ENCODE peak calls at places on chromosomes 5 and 9, in four cellular contexts. A is activated CD8-positive, alpha-beta memory T cell treated with anti-CD3 and anti-CD28 coated beads, Interleukin-2, amount 50 U/mL, for 4 hours; D is effector memory CD8-positive, alpha-beta T cell; P is stimulated activated CD8-positive, alpha-beta memory T cell treated with anti-CD3 and anti-CD28 coated beads, Interleukin-4, amount 100 ng/mL, for 1 hour. B is an unnamed sample.
A peak's percentile ranks its signal among the peaks of the same experiment; 100 is the strongest.

GRCh38 chr9:134134949-134135342 is 936 bp upstream of the WDR5 start:
- DNase-seq in A (no peak), D (no peak), P (no peak), B (no peak)

GRCh38 chr5:76283670-76284069 is 119.4 kb upstream of the IQGAP2 start:
- DNase-seq in A (no peak), D (no peak), P (no peak), B (no peak)

GRCh38 chr9:117334101-117334500 is 80.8 kb downstream of the ASTN2 start:
- DNase-seq in A (no peak), D (no peak), P (no peak), B (no peak)

GRCh38 chr5:74166064-74166463 is 474.5 kb downstream of the ENC1 start:
- DNase-seq in A (no peak), D (no peak), P (no peak), B (no peak)

GRCh38 chr5:78799254-78800017 is 150.9 kb upstream of the LHFPL2 start:
- DNase-seq in A (no peak), D (no peak), P (no peak), B (no peak)

GRCh38 chr5:114447084-114447773 is 85.4 kb downstream of the KCNN2 start:
- DNase-seq in A (no peak), D (no peak), P (no peak), B (no peak)

GRCh38 chr5:134549714-134550113 is 24.2 kb downstream of the JADE2 start:
- DNase-seq in A (no peak), D (no peak), P (no peak), B (no peak)

GRCh38 chr5:122581629-122582028 is 193.3 kb upstream of the SNX2 start:
- DNase-seq in A (no peak), D (no peak), P (no peak), B (no peak)

GRCh38 chr9:92668746-92669526 is 995 bp downstream of the IPPK start:
- DNase-seq in A (peak; percentile 57), D (no peak), P (no peak), B (no peak)

GRCh38 chr5:17184596-17184995 is 32.8 kb upstream of the BASP1 start:
- DNase-seq in A (no peak), D (no peak), P (no peak), B (no peak)

GRCh38 chr9:131432597-131433301 is 38.9 kb downstream of the PRRC2B start:
- DNase-seq in A (no peak), D (no peak), P (no peak), B (no peak)

GRCh38 chr5:78993165-78993564 is 8.1 kb upstream of the ARSB start:
- DNase-seq in A (no peak), D (no peak), P (no peak), B (no peak)

GRCh38 chr5:158992104-158992740 is 107.5 kb downstream of the EBF1 start:
- DNase-seq in A (no peak), D (no peak), P (no peak), B (no peak)

GRCh38 chr9:103169798-103170197 is 174.7 kb downstream of the CYLC2 start:
- DNase-seq in A (no peak), D (no peak), P (no peak), B (no peak)

GRCh38 chr9:83056180-83056579 is 6.8 kb downstream of the RASEF start:
- DNase-seq in A (no peak), D (no peak), P (no peak), B (no peak)

GRCh38 chr5:140213370-140213983 is 38.5 kb downstream of the CYSTM1 start:
- DNase-seq in A (no peak), D (no peak), P (no peak), B (no peak)

GRCh38 chr5:9381464-9381863 is 164.4 kb downstream of the SEMA5A start:
- DNase-seq in A (no peak), D (no peak), P (no peak), B (no peak)

GRCh38 chr5:146993876-146994530 is 115.4 kb upstream of the PPP2R2B start:
- DNase-seq in A (no peak), D (no peak), P (no peak), B (no peak)

GRCh38 chr9:137666950-137667670 is 48.3 kb downstream of the EHMT1 start:
- DNase-seq in A (no peak), D (no peak), P (no peak), B (no peak)

GRCh38 chr9:12818431-12819000 is 43.7 kb downstream of the LURAP1L start:
- DNase-seq in A (no peak), D (no peak), P (no peak), B (no peak)

GRCh38 chr9:99154356-99154755 is 49.4 kb downstream of the TGFBR1 start:
- DNase-seq in A (no peak), D (no peak), P (no peak), B (no peak)

GRCh38 chr5:172887735-172888134 is 53.7 kb downstream of the ERGIC1 start:
- DNase-seq in A (no peak), D (no peak), P (no peak), B (no peak)

GRCh38 chr5:142684508-142685031 is 1.3 kb downstream of the FGF1 start:
- DNase-seq in A (no peak), D (no peak), P (no peak), B (no peak)

GRCh38 chr5:2658421-2658820 is 93.1 kb downstream of the IRX2 start:
- DNase-seq in A (no peak), D (no peak), P (no peak), B (no peak)

GRCh38 chr9:36470891-36471290 is 70.8 kb upstream of the RNF38 start:
- DNase-seq in A (peak; percentile 59), D (peak; percentile 46), P (peak; percentile 31), B (no peak)

GRCh38 chr5:64147849-64148441 is 17.7 kb upstream of the RNF180 start:
- DNase-seq in A (no peak), D (no peak), P (no peak), B (no peak)